ENCODE peak calls at places on chromosomes 5 and 9, in ten cellular contexts. T, E, A, D, Z, X, C, F, U and Y are unnamed samples.

GRCh38 chr5:123803359-123803758 is 291.4 kb downstream of the CSNK1G3 start:
- DNase-seq in D (no peak), A (no peak), E (no peak), T (no peak), Z (no peak), U (no peak), F (no peak), C (no peak), X (no peak), Y (no peak)

GRCh38 chr5:67315082-67315801 is 118.6 kb upstream of the CD180 start:
- DNase-seq in X (no peak), F (peak; percentile 16), E (peak; percentile 83), A (no peak), T (peak; percentile 89), C (peak; percentile 86), D (no peak), U (no peak), Z (no peak), Y (no peak)

GRCh38 chr5:153546566-153546965 is 56.1 kb downstream of the GRIA1 start:
- DNase-seq in X (no peak), A (no peak), U (no peak), T (no peak), E (no peak), D (no peak), Z (no peak), F (no peak), C (peak; percentile 55), Y (no peak)

GRCh38 chr9:128414461-128414860 is 6.2 kb upstream of the CERCAM start:
- DNase-seq in X (no peak), E (peak; percentile 57), Z (peak; percentile 49), C (no peak), D (no peak), F (no peak), U (no peak), A (no peak), T (no peak), Y (no peak)

GRCh38 chr9:18799420-18799819 is 233.6 kb downstream of the SAXO1 start:
- DNase-seq in Z (no peak), E (no peak), T (no peak), C (peak; percentile 72), D (no peak), F (no peak), U (no peak), X (no peak), A (no peak), Y (no peak)

GRCh38 chr5:41808294-41808693 is 61.9 kb downstream of the OXCT1 start:
- DNase-seq in T (no peak), C (no peak), X (no peak), F (no peak), Z (no peak), A (no peak), D (no peak), U (no peak), E (no peak), Y (no peak)

GRCh38 chr9:105399117-105399516 is 48.7 kb upstream of the FSD1L start:
- DNase-seq in C (no peak), X (no peak), U (no peak), F (no peak), E (no peak), D (no peak), T (no peak), Z (peak; percentile 60), A (no peak), Y (no peak)

GRCh38 chr9:91421022-91421765 is 2.4 kb downstream of the NFIL3 start:
- DNase-seq in T (no peak), E (peak; percentile 88), F (peak; percentile 33), X (peak; percentile 67), C (peak; percentile 66), A (no peak), D (no peak), U (peak; percentile 81), Z (peak; percentile 65), Y (peak; percentile 46)

GRCh38 chr5:62593331-62593730 is 14.7 kb downstream of the LRRC70 start:
- DNase-seq in E (no peak), U (no peak), C (peak; percentile 58), X (no peak), D (no peak), F (no peak), A (no peak), Z (no peak), T (no peak), Y (no peak)

GRCh38 chr9:125745682-125746016 is 1.5 kb upstream of the PBX3 start:
- DNase-seq in E (peak; percentile 60), U (no peak), T (no peak), D (no peak), A (no peak), F (no peak), Z (no peak), X (no peak), C (no peak), Y (no peak)
- H3K27ac ChIP-seq in E (peak overlapping the region; percentile 17), U (no peak overlapping the region), T (peak overlapping the region; percentile 91), D (no peak overlapping the region), A (no peak overlapping the region), F (peak overlapping the region; percentile 84), Z (no peak overlapping the region), X (peak overlapping the region; percentile 92), C (peak overlapping the region; percentile 62), Y (peak overlapping the region; percentile 90)

GRCh38 chr9:6944896-6945295 is 187.1 kb downstream of the KDM4C start:
- DNase-seq in T (no peak), D (no peak), Z (no peak), C (peak; percentile 50), X (no peak), F (no peak), U (no peak), E (peak; percentile 73), A (no peak), Y (no peak)
- H3K27ac ChIP-seq in T (no peak overlapping the region), D (no peak overlapping the region), Z (no peak overlapping the region), C (no peak overlapping the region), X (no peak overlapping the region), F (no peak overlapping the region), U (no peak overlapping the region), E (peak overlapping the region; percentile 88), A (peak overlapping the region; percentile 56), Y (no peak overlapping the region)

DNA sequence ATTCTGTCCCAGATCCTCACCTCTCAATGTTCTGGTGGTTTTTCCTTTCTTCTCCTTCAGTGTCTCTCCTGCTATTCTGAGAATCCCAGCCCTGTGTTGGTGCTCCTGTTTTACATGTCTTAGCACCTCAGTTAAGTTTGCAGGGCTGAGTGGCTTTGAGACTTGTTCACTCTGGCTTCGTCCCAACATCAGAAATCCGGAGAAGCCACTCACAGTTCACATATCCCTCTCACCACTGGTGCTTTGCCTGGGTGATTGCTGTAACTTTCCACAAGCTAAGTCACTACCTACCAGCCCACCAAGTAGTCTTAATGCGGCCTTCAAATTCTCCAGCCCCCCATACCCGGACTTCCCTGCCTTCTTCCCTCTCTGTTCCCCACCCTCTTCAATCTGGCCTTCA is 40.2 kb downstream of the CYFIP2 start:
- DNase-seq in D (no peak), C (no peak), X (no peak), E (no peak), Z (no peak), T (no peak), A (no peak), U (no peak), F (no peak), Y (no peak)
- H3K27ac ChIP-seq in D (peak overlapping the region; percentile 46), C (no peak overlapping the region), X (no peak overlapping the region), E (no peak overlapping the region), Z (no peak overlapping the region), T (no peak overlapping the region), A (no peak overlapping the region), U (no peak overlapping the region), F (no peak overlapping the region), Y (no peak overlapping the region)

DNA sequence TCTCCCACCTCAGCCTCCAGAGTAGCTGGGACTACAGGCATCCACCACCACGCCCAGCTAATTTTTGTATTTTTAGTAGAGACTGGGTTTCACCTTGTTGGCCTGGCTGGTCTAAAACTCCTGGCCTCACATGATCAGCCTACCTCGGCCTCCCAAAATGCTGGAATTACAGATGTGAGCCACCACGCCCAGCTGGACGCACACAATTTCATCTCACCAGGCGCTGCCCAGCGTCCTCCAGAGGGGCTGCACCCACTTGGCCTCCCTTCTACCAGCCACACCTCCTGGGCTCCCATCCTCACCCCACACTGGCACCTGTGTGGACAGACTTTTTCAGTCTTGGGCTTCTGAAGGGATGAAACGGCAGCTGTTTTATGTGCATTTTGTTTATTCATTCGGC is 3.8 kb upstream of the EXOC3 start:
- DNase-seq in F (no peak), Z (no peak), U (peak; percentile 13), C (no peak), T (no peak), E (peak; percentile 43), X (no peak), D (no peak), A (no peak), Y (no peak)
- H3K27ac ChIP-seq in F (no peak overlapping the region), Z (no peak overlapping the region), U (no peak overlapping the region), C (no peak overlapping the region), T (no peak overlapping the region), E (no peak overlapping the region), X (no peak overlapping the region), D (no peak overlapping the region), A (no peak overlapping the region), Y (no peak overlapping the region)

GRCh38 chr5:154997746-154998145 is 15.8 kb upstream of the KIF4B start:
- DNase-seq in U (no peak), T (no peak), A (no peak), C (no peak), X (no peak), E (no peak), D (no peak), Z (no peak), F (no peak), Y (no peak)
- H3K27ac ChIP-seq in U (no peak overlapping the region), T (no peak overlapping the region), A (no peak overlapping the region), C (no peak overlapping the region), X (no peak overlapping the region), E (no peak overlapping the region), D (no peak overlapping the region), Z (no peak overlapping the region), F (no peak overlapping the region), Y (no peak overlapping the region)